ENCODE peak calls at places on chromosomes 13 and 19, in five cellular contexts. E is AG04450, I is OCI-LY7, G is astrocyte, D is astrocyte of the spinal cord. M is an unnamed sample.

GRCh38 chr13:43815204-43815603 is 28.4 kb upstream of the ENOX1 start:
- DNase-seq in E (peak), I (no peak), G (peak), D (peak), M (peak)

GRCh38 chr19:15775249-15775648 is 12.2 kb upstream of the OR10H5 start:
- DNase-seq in E (no peak), I (no peak), G (no peak), D (no peak), M (no peak)

GRCh38 chr19:31356587-31357314 is 7.5 kb upstream of the TSHZ3 start:
- DNase-seq in E (no peak), I (no peak), G (no peak), D (no peak), M (no peak)

GRCh38 chr13:77741587-77741972 is 44.1 kb downstream of the SLAIN1 start:
- DNase-seq in E (no peak), I (no peak), G (no peak), D (no peak), M (no peak)

GRCh38 chr13:80921971-80922370 is 581.0 kb upstream of the SPRY2 start:
- DNase-seq in E (no peak), I (no peak), G (no peak), D (no peak), M (no peak)

GRCh38 chr19:42277821-42278809 is 9.1 kb downstream of the CIC start:
- DNase-seq in E (no peak), I (no peak), G (no peak), D (peak), M (peak)

GRCh38 chr13:93859666-93860065 is 619.8 kb downstream of the DCT start:
- DNase-seq in E (peak), I (no peak), G (peak), D (peak), M (no peak)

GRCh38 chr13:38527140-38527539 is 159.7 kb upstream of the FREM2 start:
- DNase-seq in E (no peak), I (no peak), G (no peak), D (no peak), M (no peak)

GRCh38 chr19:947707-948533 is 22.1 kb downstream of the ARID3A start:
- DNase-seq in E (no peak), I (peak), G (no peak), D (no peak), M (no peak)

GRCh38 chr13:74040200-74040599 is 94.0 kb downstream of the KLF12 start:
- DNase-seq in E (no peak), I (peak), G (no peak), D (peak), M (no peak)

GRCh38 chr19:12840091-12841079 is 2.1 kb downstream of the MAST1 start:
- DNase-seq in E (no peak), I (peak), G (no peak), D (peak), M (peak)

GRCh38 chr13:49319555-49320350 is 72.0 kb downstream of the CDADC1 start:
- DNase-seq in E (peak), I (peak), G (peak), D (no peak), M (peak)

GRCh38 chr13:39527961-39528720 is 74.9 kb downstream of the LHFPL6 start:
- DNase-seq in E (peak), I (no peak), G (peak), D (peak), M (peak)

GRCh38 chr13:99446242-99446641 is 55.0 kb upstream of the TM9SF2 start:
- DNase-seq in E (no peak), I (no peak), G (no peak), D (no peak), M (no peak)

GRCh38 chr19:18059902-18060301 is 26.8 kb downstream of the IL12RB1 start:
- DNase-seq in E (no peak), I (no peak), G (no peak), D (no peak), M (no peak)

GRCh38 chr19:33997690-33998089 is 174.6 kb upstream of the LSM14A start:
- DNase-seq in E (no peak), I (no peak), G (no peak), D (no peak), M (no peak)
- TF ChIP-seq CTCF in E (peak), I (peak), G (peak), D (peak), M (peak)

DNA sequence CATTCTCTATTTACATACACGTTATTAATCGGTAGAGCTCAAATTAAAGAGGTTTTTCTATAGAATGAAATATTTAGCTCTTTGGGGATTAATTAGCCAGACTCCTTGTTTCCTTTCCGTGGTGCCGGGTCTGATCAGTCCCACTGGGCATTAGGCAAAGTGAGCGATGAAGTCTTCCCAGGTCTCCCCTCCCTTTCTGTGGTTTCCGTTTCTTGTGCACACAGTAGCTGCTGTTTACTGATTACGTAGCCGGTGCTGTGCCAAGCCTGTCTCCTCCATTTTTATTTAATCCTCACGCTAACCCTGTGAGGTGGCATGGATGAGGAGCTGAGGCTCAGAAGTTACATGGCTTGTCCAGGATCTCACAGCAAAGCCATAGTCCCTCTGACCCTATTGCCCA is 9.0 kb downstream of the SLC25A15 start:
- DNase-seq in E (no peak), I (no peak), G (no peak), D (no peak), M (no peak)
- H3K4me3 ChIP-seq in E (no peak), I (no peak), G (no peak), D (no peak), M (no peak)

GRCh38 chr13:45120967-45121366 is 657 bp downstream of the GTF2F2 start:
- DNase-seq in E (no peak), I (peak), G (no peak), D (no peak), M (no peak)

GRCh38 chr13:45119469-45119989 is 781 bp upstream of the GTF2F2 start:
- DNase-seq in E (peak), I (peak), G (peak), D (peak), M (peak)

GRCh38 chr13:45119990-45120864 is at the start of gene GTF2F2:
- DNase-seq in E (peak), I (peak), G (peak), D (peak), M (peak)

GRCh38 chr13:45122941-45123340 is 2.6 kb downstream of the GTF2F2 start:
- DNase-seq in E (no peak), I (no peak), G (no peak), D (no peak), M (no peak)

GRCh38 chr13:45121421-45121820 is 1.1 kb downstream of the GTF2F2 start:
- DNase-seq in E (no peak), I (peak), G (no peak), D (peak), M (peak)
- TF ChIP-seq CTCF in E (peak), I (peak), G (peak), D (peak), M (peak)

GRCh38 chr19:3605770-3606169 is 905 bp downstream of the TBXA2R start:
- DNase-seq in E (no peak), I (no peak), G (no peak), D (no peak), M (no peak)
- H3K4me3 ChIP-seq in E (peak), I (no peak), G (peak), D (peak), M (peak)

GRCh38 chr19:7928741-7929701 is 3.1 kb upstream of the CTXN1 start:
- DNase-seq in E (peak), I (peak), G (peak), D (peak), M (peak)
- TF ChIP-seq CTCF in E (peak), I (peak), G (peak), D (peak), M (peak)

GRCh38 chr19:38320969-38321339 is 1.3 kb downstream of the KCNK6 start:
- DNase-seq in E (no peak), I (no peak), G (no peak), D (no peak), M (no peak)
- H3K4me3 ChIP-seq in E (no peak), I (no peak), G (no peak), D (no peak), M (peak)

GRCh38 chr19:6963259-6963852 is 57.9 kb downstream of the MBD3L2B start:
- DNase-seq in E (no peak), I (no peak), G (no peak), D (no peak), M (no peak)

GRCh38 chr19:6967962-6968361 is 53.3 kb downstream of the MBD3L2B start:
- DNase-seq in E (no peak), I (no peak), G (no peak), D (no peak), M (no peak)

GRCh38 chr19:6958786-6959185 is 62.4 kb downstream of the MBD3L2B start:
- DNase-seq in E (no peak), I (no peak), G (no peak), D (no peak), M (no peak)

GRCh38 chr19:6969490-6969889 is 51.7 kb downstream of the MBD3L2B start:
- DNase-seq in E (no peak), I (no peak), G (no peak), D (no peak), M (no peak)

GRCh38 chr19:6963937-6964336 is 57.3 kb downstream of the MBD3L2B start:
- DNase-seq in E (no peak), I (peak), G (no peak), D (no peak), M (no peak)
- TF ChIP-seq CTCF in E (no peak), I (peak), G (no peak), D (peak), M (peak)

GRCh38 chr19:41064974-41065569 is 23.2 kb upstream of the CYP2A13 start:
- DNase-seq in E (no peak), I (peak), G (peak), D (peak), M (peak)
- H3K4me3 ChIP-seq in E (no peak), I (no peak), G (no peak), D (no peak), M (no peak)

M was measured in AG10803.